ENCODE peak calls at places on chromosome 22, in four cellular contexts. K is activated CD8-positive, alpha-beta T cell treated with anti-CD3 and anti-CD28 coated beads for 36 hours; J is Calu3; X is left ventricle myocardium inferior. S is an unnamed sample.

GRCh38 chr22:19448076-19448607 is 631 bp upstream of the C22orf39 start:
- DNase-seq in K (peak), J (peak), X (no peak), S (peak)

GRCh38 chr22:41341990-41342389 is 39.8 kb upstream of the TEF start:
- DNase-seq in K (peak), J (no peak), X (no peak), S (peak)

GRCh38 chr22:28799125-28799833 is 1.1 kb downstream of the XBP1 start:
- DNase-seq in K (peak), J (peak), X (no peak), S (no peak)

GRCh38 chr22:23219787-23220484 is 39.6 kb downstream of the BCR start:
- DNase-seq in K (peak), J (peak), X (no peak), S (peak)

GRCh38 chr22:47601666-47602065 is 839.2 kb downstream of the TBC1D22A start:
- DNase-seq in K (no peak), J (no peak), X (no peak), S (no peak)

GRCh38 chr22:46437990-46438389 is 99.4 kb downstream of the CELSR1 start:
- DNase-seq in K (no peak), J (no peak), X (no peak), S (no peak)

GRCh38 chr22:37674951-37675929 is at the start of gene LGALS1:
- DNase-seq in K (peak), J (peak), X (peak), S (peak)

GRCh38 chr22:23718371-23719165 is 27.8 kb downstream of the RGL4 start:
- DNase-seq in K (no peak), J (peak), X (no peak), S (no peak)

GRCh38 chr22:20398420-20398819 is 4.5 kb downstream of the ZNF74 start:
- DNase-seq in K (no peak), J (no peak), X (no peak), S (no peak)

GRCh38 chr22:18067548-18068341 is 10.0 kb upstream of the PEX26 start:
- DNase-seq in K (no peak), J (no peak), X (no peak), S (no peak)

GRCh38 chr22:41575533-41575932 is 14.1 kb downstream of the PMM1 start:
- DNase-seq in K (no peak), J (no peak), X (no peak), S (no peak)

GRCh38 chr22:40637181-40638150 is 947 bp upstream of the MRTFA start:
- DNase-seq in K (peak), J (no peak), X (peak), S (no peak)

GRCh38 chr22:27747396-27748256 is 53.9 kb downstream of the MN1 start:
- DNase-seq in K (no peak), J (no peak), X (no peak), S (no peak)

GRCh38 chr22:36234919-36235318 is 4.4 kb downstream of the APOL2 start:
- DNase-seq in K (no peak), J (no peak), X (no peak), S (no peak)

GRCh38 chr22:45627489-45628233 is 44.0 kb upstream of the ATXN10 start:
- DNase-seq in K (no peak), J (no peak), X (no peak), S (no peak)

GRCh38 chr22:22720201-22720723 is 75.8 kb downstream of the GGTLC2 start:
- DNase-seq in K (peak), J (peak), X (no peak), S (peak)

GRCh38 chr22:40627612-40628011 is 8.9 kb downstream of the MRTFA start:
- DNase-seq in K (no peak), J (no peak), X (no peak), S (no peak)

GRCh38 chr22:23675502-23676415 is 15.1 kb upstream of the RGL4 start:
- DNase-seq in K (peak), J (peak), X (no peak), S (no peak)

GRCh38 chr22:20456722-20457076 is 19.1 kb upstream of the SCARF2 start:
- DNase-seq in K (no peak), J (no peak), X (no peak), S (no peak)

GRCh38 chr22:42868751-42869251 is 11.7 kb upstream of the ARFGAP3 start:
- DNase-seq in K (no peak), J (no peak), X (peak), S (no peak)

GRCh38 chr22:19536564-19536963 is 12.4 kb upstream of the CLDN5 start:
- DNase-seq in K (no peak), J (no peak), X (no peak), S (no peak)

GRCh38 chr22:22210375-22210774 is 34.2 kb upstream of the VPREB1 start:
- DNase-seq in K (peak), J (peak), X (no peak), S (peak)

GRCh38 chr22:36743591-36744412 is 32.1 kb downstream of the IFT27 start:
- DNase-seq in K (no peak), J (no peak), X (no peak), S (no peak)

GRCh38 chr22:48496226-48496845 is 1331.3 kb downstream of the BRD1 start:
- DNase-seq in K (no peak), J (no peak), X (peak), S (no peak)

GRCh38 chr22:40638261-40638660 is 1.7 kb upstream of the MRTFA start:
- DNase-seq in K (no peak), J (no peak), X (no peak), S (no peak)

GRCh38 chr22:19036523-19037273 is 85.5 kb downstream of the DGCR2 start:
- DNase-seq in K (no peak), J (no peak), X (no peak), S (peak)

GRCh38 chr22:48121984-48122383 is 1359.5 kb downstream of the TBC1D22A start:
- DNase-seq in K (no peak), J (no peak), X (no peak), S (no peak)

GRCh38 chr22:41320416-41321240 is 19.3 kb downstream of the ZC3H7B start:
- DNase-seq in K (no peak), J (no peak), X (no peak), S (no peak)

GRCh38 chr22:47558828-47559700 is 796.6 kb downstream of the TBC1D22A start:
- DNase-seq in K (no peak), J (no peak), X (no peak), S (no peak)

GRCh38 chr22:27391092-27391770 is 410.3 kb downstream of the MN1 start:
- DNase-seq in K (no peak), J (no peak), X (peak), S (no peak)

GRCh38 chr22:26259510-26259909 is 90.2 kb downstream of the SEZ6L start:
- DNase-seq in K (peak), J (peak), X (no peak), S (no peak)

GRCh38 chr22:22673628-22674027 is 29.2 kb downstream of the GGTLC2 start:
- DNase-seq in K (no peak), J (no peak), X (no peak), S (no peak)

GRCh38 chr22:17441326-17441725 is 72.1 kb downstream of the CECR2 start:
- DNase-seq in K (no peak), J (no peak), X (no peak), S (no peak)

GRCh38 chr22:20550851-20551744 is 43.7 kb downstream of the MED15 start:
- DNase-seq in K (peak), J (no peak), X (no peak), S (peak)

GRCh38 chr22:46502776-46503175 is 34.6 kb downstream of the CELSR1 start:
- DNase-seq in K (no peak), J (no peak), X (no peak), S (no peak)

DNA sequence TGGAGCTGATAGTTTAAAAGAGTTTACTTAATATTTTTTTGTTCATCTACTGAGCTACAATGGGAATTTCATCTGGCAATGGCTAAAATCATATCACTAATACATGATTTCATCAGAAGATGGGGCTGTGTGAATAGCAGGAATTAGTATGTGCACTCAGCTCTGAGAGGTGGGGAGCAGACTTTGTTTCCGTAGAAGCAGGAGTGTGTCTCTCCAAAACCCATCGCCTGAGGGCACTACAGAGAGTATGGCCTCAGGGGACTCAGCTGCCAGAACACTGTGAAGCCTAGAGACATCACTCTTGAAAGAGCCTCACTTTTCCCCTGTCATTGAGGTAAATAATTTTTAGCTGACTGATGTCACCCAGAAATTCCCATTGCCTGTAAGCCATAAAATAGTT is 261.4 kb upstream of the ISX start:
- DNase-seq in K (no peak), J (no peak), X (no peak), S (no peak)
- TF ChIP-seq CTCF in K (no peak), J (no peak), X (no peak), S (peak)

GRCh38 chr22:31492151-31492550 is 2.5 kb upstream of the EIF4ENIF1 start:
- DNase-seq in K (no peak), J (no peak), X (no peak), S (no peak)

GRCh38 chr22:31496735-31497146 is 405 bp downstream of the SFI1 start:
- DNase-seq in K (peak), J (no peak), X (no peak), S (no peak)

GRCh38 chr22:31497148-31497938 is 1.0 kb downstream of the SFI1 start:
- DNase-seq in K (no peak), J (no peak), X (no peak), S (no peak)

GRCh38 chr22:31495343-31495742 is 993 bp upstream of the SFI1 start:
- DNase-seq in K (no peak), J (no peak), X (no peak), S (no peak)

GRCh38 chr22:31496007-31496734 is at the start of gene SFI1:
- DNase-seq in K (peak), J (peak), X (peak), S (peak)
- TF ChIP-seq CTCF in K (peak), J (peak), X (peak), S (peak)

GRCh38 chr22:25057013-25057881 is 104.7 kb downstream of the KIAA1671 start:
- DNase-seq in K (peak), J (peak), X (peak), S (peak)
- TF ChIP-seq CTCF in K (peak), J (peak), X (peak), S (peak)

GRCh38 chr22:44360686-44361381 is 48.1 kb upstream of the SHISAL1 start:
- DNase-seq in K (no peak), J (peak), X (peak), S (no peak)
- TF ChIP-seq CTCF in K (no peak), J (no peak), X (peak), S (no peak)

DNA sequence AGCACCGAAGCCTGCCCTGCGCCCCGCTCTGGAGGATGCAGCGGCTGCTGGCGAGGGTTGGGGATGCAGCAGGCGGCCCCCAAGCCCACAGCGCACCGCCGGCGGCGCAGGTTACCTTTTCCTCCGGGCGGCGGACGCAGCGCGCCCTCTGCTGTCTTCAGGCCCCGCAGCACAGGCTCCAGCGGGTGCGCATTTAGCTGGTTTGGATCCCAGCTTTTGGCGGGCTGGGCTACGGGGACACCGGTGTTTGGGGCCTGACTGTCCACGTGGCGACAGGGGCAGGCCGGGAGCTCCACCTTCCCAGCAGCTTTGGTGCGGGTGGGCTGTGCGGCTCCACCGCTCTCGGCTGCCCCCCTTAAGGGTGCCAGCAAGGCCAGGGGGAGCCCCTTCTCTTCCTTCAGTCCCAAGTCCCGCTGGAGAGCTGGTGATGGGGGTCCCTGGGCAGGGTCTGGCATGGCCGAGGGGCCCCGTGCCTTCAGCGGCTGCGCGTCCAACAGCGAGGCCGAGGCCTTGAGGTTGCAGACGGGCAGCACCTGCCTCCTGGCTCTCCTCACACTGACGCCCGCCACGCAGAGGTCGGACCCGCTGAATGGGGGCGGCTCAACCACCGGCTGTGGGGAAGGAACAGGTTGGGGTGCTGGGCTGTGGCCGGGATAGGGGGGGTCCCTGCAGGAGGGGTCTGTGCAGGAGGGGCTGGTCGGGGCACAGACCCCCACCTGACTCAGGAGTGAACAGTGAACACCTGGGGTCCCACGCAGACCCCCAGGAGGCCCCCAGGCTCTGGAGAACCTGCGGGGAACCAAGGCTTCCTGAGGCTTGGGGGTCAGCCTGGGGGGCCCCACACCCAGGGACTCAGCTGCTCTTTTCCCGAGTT is 18.0 kb upstream of the IL17REL start:
- DNase-seq in K (peak), J (peak), X (peak), S (peak)
- TF ChIP-seq CTCF in K (peak), J (peak), X (peak), S (peak)

DNA sequence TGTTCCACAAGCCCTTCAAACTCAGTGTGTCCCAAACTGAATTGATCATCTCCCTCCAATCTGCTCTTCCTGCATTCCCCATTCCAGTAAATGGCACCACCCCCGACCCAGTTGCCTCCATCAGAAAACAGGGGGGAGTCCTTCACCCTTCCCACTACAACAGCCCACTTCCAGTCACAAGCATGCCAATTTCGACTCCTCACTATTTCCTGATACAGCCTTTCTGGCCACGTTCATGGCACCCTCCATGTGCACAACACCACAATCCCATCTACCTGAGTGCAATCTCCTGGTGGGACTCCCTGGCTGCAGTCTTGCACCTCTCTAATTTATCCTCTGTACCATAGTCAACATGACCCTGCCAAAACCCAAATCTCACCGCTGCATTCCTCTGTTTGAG is 1.6 kb upstream of the DNAL4 start:
- DNase-seq in K (no peak), J (no peak), X (no peak), S (no peak)
- TF ChIP-seq CTCF in K (no peak), J (no peak), X (no peak), S (no peak)

S was measured in GM10248.